ENCODE peak calls at places on chromosomes 2 and 18, in ten cellular contexts. J is T-helper 2 cell; P is NCI-H526; Y is neural crest cell; U is epithelial cell of esophagus; L is choroid plexus epithelial cell; O is C1 segment of cervical spinal cord; Z is memory B cell; B is CD8-positive, alpha-beta memory T cell; R is ACHN. M is an unnamed sample.

GRCh38 chr2:7020939-7021470 is 103.8 kb downstream of the RNF144A start:
- DNase-seq in J (no peak), P (no peak), Y (no peak), U (no peak), L (no peak), O (no peak), Z (no peak), B (no peak), R (no peak), M (no peak)

GRCh38 chr2:43224131-43224570 is 2.3 kb downstream of the ZFP36L2 start:
- DNase-seq in J (peak; percentile 29), P (peak; percentile 83), Y (peak; percentile 75), U (peak; percentile 61), L (peak; percentile 82), O (peak; percentile 13), Z (peak; percentile 66), B (peak; percentile 88), R (peak; percentile 80), M (peak; percentile 50)

GRCh38 chr2:51079945-51080344 is 48.0 kb upstream of the NRXN1 start:
- DNase-seq in J (no peak), P (no peak), Y (no peak), U (no peak), L (no peak), O (no peak), Z (no peak), B (no peak), R (no peak), M (no peak)

GRCh38 chr2:70962885-70963878 is 15.2 kb upstream of the ANKRD53 start:
- DNase-seq in J (no peak), P (no peak), Y (no peak), U (no peak), L (no peak), O (no peak), Z (no peak), B (no peak), R (no peak), M (no peak)

GRCh38 chr2:98936133-98936916 is at the start of gene CRACDL:
- DNase-seq in J (no peak), P (peak; percentile 37), Y (no peak), U (peak; percentile 63), L (peak; percentile 24), O (no peak), Z (peak; percentile 21), B (no peak), R (peak; percentile 39), M (no peak)

GRCh38 chr2:44965684-44966083 is 24.2 kb downstream of the SIX3 start:
- DNase-seq in J (no peak), P (no peak), Y (no peak), U (no peak), L (peak; percentile 58), O (no peak), Z (no peak), B (no peak), R (no peak), M (no peak)

GRCh38 chr2:170262806-170263205 is 84.9 kb downstream of the MYO3B start:
- DNase-seq in J (no peak), P (no peak), Y (no peak), U (no peak), L (no peak), O (no peak), Z (no peak), B (no peak), R (no peak), M (no peak)

GRCh38 chr2:10252202-10252601 is 50.5 kb upstream of the HPCAL1 start:
- DNase-seq in J (peak; percentile 2), P (no peak), Y (no peak), U (peak; percentile 14), L (no peak), O (no peak), Z (no peak), B (no peak), R (no peak), M (no peak)

GRCh38 chr2:218733615-218734021 is 23.0 kb downstream of the TTLL4 start:
- DNase-seq in J (no peak), P (no peak), Y (no peak), U (peak; percentile 90), L (peak; percentile 96), O (no peak), Z (no peak), B (no peak), R (peak; percentile 19), M (no peak)

GRCh38 chr2:196166876-196167275 is 4.5 kb downstream of the STK17B start:
- DNase-seq in J (no peak), P (no peak), Y (no peak), U (peak; percentile 62), L (peak; percentile 92), O (no peak), Z (no peak), B (no peak), R (no peak), M (no peak)

GRCh38 chr2:190106783-190107182 is 44.3 kb upstream of the MSTN start:
- DNase-seq in J (no peak), P (no peak), Y (no peak), U (no peak), L (no peak), O (no peak), Z (no peak), B (no peak), R (no peak), M (no peak)

GRCh38 chr2:48569433-48569832 is 39.5 kb downstream of the STON1 start:
- DNase-seq in J (no peak), P (no peak), Y (no peak), U (no peak), L (no peak), O (no peak), Z (no peak), B (no peak), R (no peak), M (no peak)

GRCh38 chr2:171034315-171034714 is 105.3 kb downstream of the GORASP2 start:
- DNase-seq in J (no peak), P (peak; percentile 1), Y (no peak), U (peak; percentile 52), L (peak; percentile 27), O (no peak), Z (no peak), B (no peak), R (no peak), M (no peak)

GRCh38 chr2:20221169-20221938 is 3.6 kb downstream of the SDC1 start:
- DNase-seq in J (no peak), P (peak; percentile 32), Y (no peak), U (peak; percentile 77), L (peak; percentile 30), O (no peak), Z (no peak), B (no peak), R (no peak), M (no peak)

GRCh38 chr2:207416111-207416510 is 113.7 kb upstream of the CREB1 start:
- DNase-seq in J (no peak), P (no peak), Y (no peak), U (no peak), L (no peak), O (no peak), Z (no peak), B (no peak), R (no peak), M (no peak)

GRCh38 chr18:28284132-28284531 is 107.2 kb upstream of the CDH2 start:
- DNase-seq in J (no peak), P (no peak), Y (no peak), U (peak; percentile 84), L (peak; percentile 35), O (no peak), Z (no peak), B (no peak), R (no peak), M (no peak)

GRCh38 chr2:138090330-138090729 is 126.1 kb downstream of the HNMT start:
- DNase-seq in J (no peak), P (peak; percentile 53), Y (no peak), U (peak; percentile 76), L (peak; percentile 84), O (no peak), Z (no peak), B (no peak), R (peak; percentile 38), M (no peak)

GRCh38 chr18:63779386-63779785 is 4.2 kb downstream of the SERPINB7 start:
- DNase-seq in J (no peak), P (no peak), Y (no peak), U (peak; percentile 73), L (no peak), O (no peak), Z (no peak), B (no peak), R (no peak), M (no peak)

GRCh38 chr2:113697516-113697915 is 58.9 kb downstream of the SLC35F5 start:
- DNase-seq in J (no peak), P (no peak), Y (no peak), U (peak; percentile 42), L (no peak), O (no peak), Z (no peak), B (no peak), R (no peak), M (no peak)

GRCh38 chr2:13114391-13114790 is 397.7 kb downstream of the TRIB2 start:
- DNase-seq in J (no peak), P (no peak), Y (no peak), U (peak; percentile 72), L (peak; percentile 59), O (no peak), Z (no peak), B (no peak), R (no peak), M (no peak)

GRCh38 chr18:45619062-45619825 is 4.0 kb downstream of the SLC14A2 start:
- DNase-seq in J (no peak), P (no peak), Y (no peak), U (peak; percentile 35), L (no peak), O (no peak), Z (no peak), B (no peak), R (no peak), M (no peak)

GRCh38 chr2:42974697-42975357 is 182.4 kb upstream of the HAAO start:
- DNase-seq in J (no peak), P (peak; percentile 70), Y (peak; percentile 83), U (peak; percentile 59), L (peak; percentile 69), O (no peak), Z (peak; percentile 61), B (peak; percentile 66), R (peak; percentile 53), M (peak; percentile 47)

GRCh38 chr18:33184178-33184577 is 256.3 kb downstream of the CCDC178 start:
- DNase-seq in J (no peak), P (no peak), Y (no peak), U (peak; percentile 34), L (peak; percentile 8), O (no peak), Z (no peak), B (no peak), R (no peak), M (no peak)

GRCh38 chr2:40355451-40355850 is 96.4 kb downstream of the SLC8A1 start:
- DNase-seq in J (no peak), P (no peak), Y (no peak), U (no peak), L (no peak), O (no peak), Z (no peak), B (no peak), R (no peak), M (no peak)

GRCh38 chr2:166375205-166375735 is 474 bp downstream of the SCN9A start:
- DNase-seq in J (no peak), P (peak; percentile 83), Y (no peak), U (peak; percentile 11), L (peak; percentile 29), O (no peak), Z (no peak), B (no peak), R (peak; percentile 61), M (no peak)

GRCh38 chr2:137689549-137689948 is 274.7 kb upstream of the HNMT start:
- DNase-seq in J (no peak), P (no peak), Y (no peak), U (no peak), L (peak; percentile 4), O (no peak), Z (no peak), B (no peak), R (no peak), M (no peak)

GRCh38 chr2:145012214-145012670 is 492.3 kb upstream of the ZEB2 start:
- DNase-seq in J (no peak), P (no peak), Y (no peak), U (peak; percentile 63), L (peak; percentile 35), O (no peak), Z (no peak), B (no peak), R (no peak), M (no peak)

GRCh38 chr2:99337931-99338580 is 867 bp downstream of the EIF5B start:
- DNase-seq in J (no peak), P (peak; percentile 38), Y (no peak), U (peak; percentile 39), L (peak; percentile 28), O (no peak), Z (no peak), B (no peak), R (peak; percentile 43), M (no peak)

M was measured in T-helper 9 cell.